ENCODE peak calls at places on chromosomes 13 and 19, in five cellular contexts. D is stomach, J is GM12878, T is spleen, K is breast epithelium. R is an unnamed sample.
A peak's percentile ranks its signal among the peaks of the same experiment; 100 is the strongest.

GRCh38 chr19:5595129-5595528 is 27.4 kb upstream of the TINCR start:
- DNase-seq in T (peak; percentile 3), D (no peak), J (no peak), K (peak; percentile 69), R (no peak)

GRCh38 chr13:66665991-66666390 is 564.1 kb downstream of the PCDH9 start:
- DNase-seq in T (no peak), J (no peak), K (no peak), D (no peak), R (no peak)

GRCh38 chr19:38685666-38686529 is 38.4 kb downstream of the ACTN4 start:
- DNase-seq in J (no peak), T (no peak), D (no peak), K (no peak), R (no peak)

GRCh38 chr19:4066682-4067395 is at the start of gene ZBTB7A:
- DNase-seq in K (peak; percentile 79), J (no peak), T (peak; percentile 97), D (peak; percentile 91), R (no peak)

GRCh38 chr13:105774739-105775460 is 760.6 kb downstream of the EFNB2 start:
- DNase-seq in D (no peak), K (no peak), T (no peak), J (no peak), R (no peak)

GRCh38 chr13:71625694-71626093 is 241.3 kb downstream of the DACH1 start:
- DNase-seq in D (no peak), J (no peak), K (no peak), T (no peak), R (no peak)

GRCh38 chr13:33676700-33677048 is 141.3 kb upstream of the RFC3 start:
- DNase-seq in J (no peak), K (peak; percentile 55), T (no peak), D (peak; percentile 64), R (no peak)

GRCh38 chr19:58572026-58572817 is 913 bp downstream of the MZF1 start:
- DNase-seq in K (peak; percentile 30), J (no peak), T (no peak), D (no peak), R (no peak)

GRCh38 chr13:103731959-103732358 is 665.7 kb upstream of the SLC10A2 start:
- DNase-seq in D (no peak), T (no peak), J (no peak), K (no peak), R (no peak)

GRCh38 chr13:20801704-20802103 is 27.9 kb upstream of the EEF1AKMT1 start:
- DNase-seq in J (no peak), D (no peak), T (no peak), K (no peak), R (no peak)

GRCh38 chr19:39197808-39198207 is 1.0 kb downstream of the NCCRP1 start:
- DNase-seq in J (no peak), D (no peak), T (no peak), K (no peak), R (no peak)

GRCh38 chr13:105202384-105202783 is 1333.1 kb downstream of the EFNB2 start:
- DNase-seq in D (no peak), T (no peak), J (no peak), K (no peak), R (no peak)

GRCh38 chr19:16325671-16326400 is 1.2 kb downstream of the KLF2 start:
- DNase-seq in D (no peak), K (no peak), J (no peak), T (peak; percentile 89), R (no peak)

GRCh38 chr19:55210120-55210493 is 806 bp upstream of the PTPRH start:
- DNase-seq in K (no peak), T (no peak), D (peak; percentile 48), J (no peak), R (no peak)

GRCh38 chr13:85497652-85498051 is 301.6 kb downstream of the SLITRK6 start:
- DNase-seq in K (no peak), D (no peak), T (no peak), J (no peak), R (no peak)

GRCh38 chr19:53520547-53521372 is 17.2 kb upstream of the ZNF331 start:
- DNase-seq in D (peak; percentile 95), T (peak; percentile 95), J (peak; percentile 80), K (peak; percentile 94), R (peak; percentile 80)

GRCh38 chr19:3644351-3645066 is 17.9 kb upstream of the CACTIN start:
- DNase-seq in T (no peak), K (peak; percentile 73), D (peak; percentile 72), J (no peak), R (no peak)

GRCh38 chr19:35911790-35912189 is 3.7 kb upstream of the TYROBP start:
- DNase-seq in K (peak; percentile 75), D (peak; percentile 83), T (peak; percentile 80), J (no peak), R (no peak)

GRCh38 chr19:41971363-41971762 is 12.2 kb upstream of the RABAC1 start:
- DNase-seq in D (no peak), J (no peak), T (no peak), K (no peak), R (no peak)

GRCh38 chr13:40271931-40272775 is 394.3 kb downstream of the FOXO1 start:
- DNase-seq in J (no peak), D (peak; percentile 49), K (peak; percentile 64), T (no peak), R (no peak)

GRCh38 chr19:36136975-36137686 is 2.7 kb upstream of the CAPNS1 start:
- DNase-seq in D (peak; percentile 80), J (no peak), T (no peak), K (peak; percentile 82), R (no peak)

GRCh38 chr13:110520431-110521295 is 40.9 kb downstream of the RAB20 start:
- DNase-seq in K (no peak), J (no peak), T (no peak), D (peak; percentile 68), R (no peak)

GRCh38 chr19:2578391-2578826 is 102.5 kb downstream of the GADD45B start:
- DNase-seq in D (peak; percentile 55), K (peak; percentile 58), T (peak; percentile 66), J (no peak), R (no peak)

GRCh38 chr19:38662508-38663155 is 15.2 kb downstream of the ACTN4 start:
- DNase-seq in T (no peak), J (no peak), K (no peak), D (no peak), R (no peak)

GRCh38 chr19:12484371-12485322 is at the start of gene ZNF709:
- DNase-seq in K (peak; percentile 86), J (peak; percentile 78), D (peak; percentile 92), T (peak; percentile 94), R (peak; percentile 78)
- TF ChIP-seq POLR2A in K (no peak), J (peak; percentile 84), D (peak; percentile 48), T (no peak), R (peak; percentile 43)

GRCh38 chr19:18364826-18365528 is 21.0 kb upstream of the GDF15 start:
- DNase-seq in D (peak; percentile 92), T (no peak), J (no peak), K (peak; percentile 81), R (no peak)
- TF ChIP-seq POLR2AphosphoS5 in D (peak; percentile 65), T (no peak), J (no peak), K (peak; percentile 61), R (no peak)

DNA sequence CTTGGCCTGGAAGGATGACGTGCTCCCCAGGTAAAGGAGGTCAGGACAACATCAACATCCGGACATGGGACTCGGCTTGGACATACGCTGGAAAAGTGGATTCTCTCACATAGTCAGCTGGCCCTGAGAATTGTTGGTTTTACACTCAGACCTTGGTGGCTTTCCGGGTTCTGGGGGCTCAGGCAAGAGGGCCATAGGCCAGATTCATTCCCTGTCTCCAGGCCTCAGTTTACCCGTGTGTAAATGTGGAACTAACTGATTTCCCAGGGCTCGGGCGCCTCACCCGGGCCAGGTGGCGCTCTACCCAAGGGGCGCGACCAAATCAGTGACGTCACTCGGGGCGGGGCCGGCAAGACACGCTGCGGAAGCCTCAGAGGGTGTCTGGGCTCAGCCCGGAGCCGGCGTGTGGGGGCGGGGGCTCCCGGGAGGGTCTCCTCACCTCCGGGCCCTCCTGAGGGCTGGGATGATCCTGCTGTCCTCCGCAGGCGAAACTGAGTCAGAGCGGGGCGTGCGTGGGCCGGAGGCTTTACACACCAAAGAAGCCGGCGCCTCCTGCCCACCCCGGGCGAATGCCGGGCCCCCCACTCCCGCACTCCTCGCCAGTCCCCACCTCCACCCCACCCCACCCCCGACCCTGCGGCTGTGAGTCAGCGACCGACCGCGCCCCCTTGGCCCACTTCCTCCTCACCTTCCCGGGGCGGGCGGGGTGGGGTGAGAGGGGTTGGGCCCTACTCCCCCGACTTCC is 861 bp upstream of the VASP start:
- DNase-seq in J (peak; percentile 64), K (peak; percentile 97), D (peak; percentile 97), T (peak; percentile 100), R (peak; percentile 86)
- TF ChIP-seq POLR2A in J (peak; percentile 87), K (peak; percentile 65), D (peak; percentile 78), T (peak; percentile 36), R (peak; percentile 37)

GRCh38 chr19:43622070-43622469 is 2.6 kb upstream of the ZNF428 start:
- DNase-seq in K (no peak), T (no peak), J (no peak), D (no peak), R (no peak)

GRCh38 chr19:43622956-43623355 is 3.5 kb upstream of the ZNF428 start:
- DNase-seq in J (no peak), T (no peak), D (no peak), K (no peak), R (no peak)

GRCh38 chr19:43618921-43619261 is 538 bp downstream of the ZNF428 start:
- DNase-seq in J (peak; percentile 30), D (no peak), K (no peak), T (no peak), R (peak; percentile 68)

GRCh38 chr19:43619262-43620060 is at the start of gene ZNF428:
- DNase-seq in K (peak; percentile 76), J (peak; percentile 67), D (peak; percentile 87), T (peak; percentile 96), R (peak; percentile 93)

DNA sequence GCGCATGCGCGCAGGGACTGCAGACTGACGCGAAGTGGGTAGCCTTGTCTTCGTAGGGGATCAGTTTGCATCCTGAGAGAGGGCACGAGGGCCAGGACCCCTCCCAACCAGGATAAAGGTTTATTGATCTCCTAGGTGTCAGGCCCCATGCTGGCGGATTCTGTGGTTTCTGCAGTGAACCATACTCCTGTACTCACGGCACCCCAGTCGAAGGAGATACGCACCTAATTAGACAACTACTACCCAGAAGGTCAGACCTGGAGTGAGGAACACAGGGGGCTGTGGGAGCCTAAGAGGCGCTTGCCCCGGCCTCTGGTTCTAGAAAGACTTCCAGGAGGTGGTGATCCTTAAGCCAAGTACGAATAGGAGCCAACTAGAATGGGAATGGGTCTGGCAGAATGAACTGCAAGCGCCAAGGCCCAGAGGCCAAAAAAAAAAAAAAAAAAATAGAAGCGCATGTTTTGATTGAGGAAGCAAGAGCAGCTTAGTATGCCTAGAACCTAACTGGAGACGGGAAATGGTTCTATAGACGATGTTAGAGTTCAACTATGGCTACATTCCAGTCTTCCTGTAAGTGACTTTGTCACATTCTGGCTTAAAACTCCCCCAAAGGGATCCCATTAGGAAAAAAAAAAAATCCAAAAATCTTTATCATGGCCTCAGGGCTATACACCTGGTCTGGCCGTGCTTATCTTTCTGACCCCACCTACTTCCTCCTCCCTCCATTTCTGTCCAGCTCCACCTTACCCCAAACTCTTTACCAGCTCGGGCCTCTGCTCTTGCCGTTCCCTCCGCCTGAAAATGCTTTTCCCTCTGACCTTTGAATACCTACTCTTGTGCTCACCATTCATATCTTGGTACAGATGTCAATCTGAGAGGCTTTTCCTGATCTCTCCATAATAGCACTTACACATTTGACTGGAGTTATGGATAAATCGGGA is 902 bp upstream of the ZNF428 start:
- DNase-seq in J (no peak), K (no peak), D (no peak), T (no peak), R (no peak)
- TF ChIP-seq POLR2AphosphoS5 in J (no peak), K (no peak), D (no peak), T (no peak), R (no peak)

GRCh38 chr13:60396783-60397692 is at the start of gene TDRD3:
- DNase-seq in K (peak; percentile 77), T (peak; percentile 95), J (peak; percentile 59), D (peak; percentile 80), R (peak; percentile 66)
- TF ChIP-seq POLR2A in K (no peak), T (peak; percentile 67), J (peak; percentile 63), D (peak; percentile 78), R (peak; percentile 70)

R was measured in GM12891.